ENCODE peak calls at places on chromosomes 13 and 19, in five cellular contexts. One of them, this sample, is unnamed.

GRCh38 chr13:28429685-28430290 is 65.1 kb downstream of the FLT1 start:
- DNase-seq in Peyer's patch: no peak
- DNase-seq in GM23248: peak; percentile 21
- DNase-seq in tibial nerve: no peak
- DNase-seq in A549: no peak
- DNase-seq in this sample: no peak

GRCh38 chr19:7831452-7831851 is 1.4 kb downstream of the EVI5L start:
- DNase-seq in Peyer's patch: no peak
- DNase-seq in GM23248: peak; percentile 69
- DNase-seq in tibial nerve: no peak
- DNase-seq in A549: peak; percentile 73
- DNase-seq in this sample: no peak

GRCh38 chr13:72643339-72643989 is 84.0 kb downstream of the MZT1 start:
- DNase-seq in Peyer's patch: peak; percentile 51
- DNase-seq in GM23248: peak; percentile 68
- DNase-seq in tibial nerve: peak; percentile 68
- DNase-seq in A549: peak; percentile 4
- DNase-seq in this sample: no peak

GRCh38 chr19:33859016-33859415 is 62.3 kb downstream of the KCTD15 start:
- DNase-seq in Peyer's patch: no peak
- DNase-seq in GM23248: no peak
- DNase-seq in tibial nerve: no peak
- DNase-seq in A549: no peak
- DNase-seq in this sample: no peak

GRCh38 chr13:94313321-94313720 is 166.2 kb downstream of the DCT start:
- DNase-seq in Peyer's patch: no peak
- DNase-seq in GM23248: no peak
- DNase-seq in tibial nerve: no peak
- DNase-seq in A549: no peak
- DNase-seq in this sample: no peak

GRCh38 chr13:45441633-45442032 is 23.1 kb upstream of the COG3 start:
- DNase-seq in Peyer's patch: no peak
- DNase-seq in GM23248: peak; percentile 33
- DNase-seq in tibial nerve: no peak
- DNase-seq in A549: no peak
- DNase-seq in this sample: no peak

GRCh38 chr19:11496391-11497163 is 9.1 kb downstream of the ZNF653 start:
- DNase-seq in Peyer's patch: peak; percentile 72
- DNase-seq in GM23248: peak; percentile 91
- DNase-seq in tibial nerve: peak; percentile 57
- DNase-seq in A549: peak; percentile 55
- DNase-seq in this sample: peak; percentile 32

GRCh38 chr19:34082289-34083077 is 89.8 kb upstream of the LSM14A start:
- DNase-seq in Peyer's patch: no peak
- DNase-seq in GM23248: peak; percentile 7
- DNase-seq in tibial nerve: no peak
- DNase-seq in A549: no peak
- DNase-seq in this sample: no peak

GRCh38 chr13:79918620-79919019 is 422.3 kb downstream of the SPRY2 start:
- DNase-seq in Peyer's patch: no peak
- DNase-seq in GM23248: no peak
- DNase-seq in tibial nerve: no peak
- DNase-seq in A549: no peak
- DNase-seq in this sample: no peak

GRCh38 chr13:39767791-39768564 is 112.5 kb downstream of the COG6 start:
- DNase-seq in Peyer's patch: no peak
- DNase-seq in GM23248: no peak
- DNase-seq in tibial nerve: no peak
- DNase-seq in A549: no peak
- DNase-seq in this sample: no peak

GRCh38 chr13:26037302-26037701 is 14.5 kb downstream of the SHISA2 start:
- DNase-seq in Peyer's patch: no peak
- DNase-seq in GM23248: no peak
- DNase-seq in tibial nerve: no peak
- DNase-seq in A549: no peak
- DNase-seq in this sample: no peak

GRCh38 chr13:111239754-111240670 is 80.4 kb upstream of the TEX29 start:
- DNase-seq in Peyer's patch: no peak
- DNase-seq in GM23248: no peak
- DNase-seq in tibial nerve: no peak
- DNase-seq in A549: no peak
- DNase-seq in this sample: no peak

GRCh38 chr13:108086678-108087077 is 128.7 kb downstream of the LIG4 start:
- DNase-seq in Peyer's patch: no peak
- DNase-seq in GM23248: peak; percentile 55
- DNase-seq in tibial nerve: no peak
- DNase-seq in A549: no peak
- DNase-seq in this sample: no peak

GRCh38 chr13:37526710-37527446 is 71.7 kb downstream of the POSTN start:
- DNase-seq in Peyer's patch: no peak
- DNase-seq in GM23248: peak; percentile 93
- DNase-seq in tibial nerve: peak; percentile 8
- DNase-seq in A549: no peak
- DNase-seq in this sample: no peak

GRCh38 chr13:113917523-113918371 is 53.9 kb upstream of the GAS6 start:
- DNase-seq in Peyer's patch: peak; percentile 45
- DNase-seq in GM23248: no peak
- DNase-seq in tibial nerve: no peak
- DNase-seq in A549: no peak
- DNase-seq in this sample: no peak

GRCh38 chr19:18086590-18087138 is at the start of gene IL12RB1:
- DNase-seq in Peyer's patch: no peak
- DNase-seq in GM23248: no peak
- DNase-seq in tibial nerve: no peak
- DNase-seq in A549: no peak
- DNase-seq in this sample: peak; percentile 41

GRCh38 chr13:102729560-102730275 is 34.9 kb upstream of the METTL21C start:
- DNase-seq in Peyer's patch: no peak
- DNase-seq in GM23248: peak; percentile 58
- DNase-seq in tibial nerve: no peak
- DNase-seq in A549: peak; percentile 2
- DNase-seq in this sample: no peak

GRCh38 chr19:37505958-37506386 is 767 bp upstream of the ZNF793 start:
- DNase-seq in Peyer's patch: no peak
- DNase-seq in GM23248: no peak
- DNase-seq in tibial nerve: no peak
- DNase-seq in A549: no peak
- DNase-seq in this sample: no peak

GRCh38 chr19:51196181-51196580 is 28.7 kb upstream of the CD33 start:
- DNase-seq in Peyer's patch: no peak
- DNase-seq in GM23248: no peak
- DNase-seq in tibial nerve: no peak
- DNase-seq in A549: no peak
- DNase-seq in this sample: no peak

GRCh38 chr13:67223024-67223423 is 7.1 kb downstream of the PCDH9 start:
- DNase-seq in Peyer's patch: no peak
- DNase-seq in GM23248: peak; percentile 32
- DNase-seq in tibial nerve: no peak
- DNase-seq in A549: no peak
- DNase-seq in this sample: no peak

GRCh38 chr19:30023330-30023729 is 81.3 kb downstream of the URI1 start:
- DNase-seq in Peyer's patch: no peak
- DNase-seq in GM23248: no peak
- DNase-seq in tibial nerve: no peak
- DNase-seq in A549: no peak
- DNase-seq in this sample: no peak

GRCh38 chr19:18718015-18718526 is 34.6 kb downstream of the CRTC1 start:
- DNase-seq in Peyer's patch: no peak
- DNase-seq in GM23248: no peak
- DNase-seq in tibial nerve: no peak
- DNase-seq in A549: no peak
- DNase-seq in this sample: no peak

GRCh38 chr19:31139871-31140505 is 209.2 kb downstream of the TSHZ3 start:
- DNase-seq in Peyer's patch: no peak
- DNase-seq in GM23248: peak; percentile 92
- DNase-seq in tibial nerve: no peak
- DNase-seq in A549: no peak
- DNase-seq in this sample: no peak

GRCh38 chr13:19862511-19863313 is 737 bp downstream of the ZMYM5 start:
- DNase-seq in Peyer's patch: peak; percentile 71
- DNase-seq in GM23248: peak; percentile 65
- DNase-seq in tibial nerve: peak; percentile 24
- DNase-seq in A549: no peak
- DNase-seq in this sample: no peak

GRCh38 chr13:21130116-21130515 is 46.2 kb downstream of the SKA3 start:
- DNase-seq in Peyer's patch: no peak
- DNase-seq in GM23248: peak; percentile 55
- DNase-seq in tibial nerve: no peak
- DNase-seq in A549: no peak
- DNase-seq in this sample: no peak

GRCh38 chr19:4028334-4029246 is 21.1 kb downstream of the PIAS4 start:
- DNase-seq in Peyer's patch: no peak
- DNase-seq in GM23248: no peak
- DNase-seq in tibial nerve: no peak
- DNase-seq in A549: no peak
- DNase-seq in this sample: no peak

GRCh38 chr19:51422053-51422448 is 4.6 kb upstream of the SIGLEC10 start:
- DNase-seq in Peyer's patch: peak; percentile 90
- DNase-seq in GM23248: peak; percentile 88
- DNase-seq in tibial nerve: peak; percentile 77
- DNase-seq in A549: peak; percentile 80
- DNase-seq in this sample: peak; percentile 65

GRCh38 chr19:16581971-16582343 is 9.7 kb upstream of the SLC35E1 start:
- DNase-seq in Peyer's patch: no peak
- DNase-seq in GM23248: peak; percentile 56
- DNase-seq in tibial nerve: no peak
- DNase-seq in A549: no peak
- DNase-seq in this sample: no peak

GRCh38 chr13:22883262-22883840 is 297.4 kb upstream of the SGCG start:
- DNase-seq in Peyer's patch: no peak
- DNase-seq in GM23248: no peak
- DNase-seq in tibial nerve: no peak
- DNase-seq in A549: no peak
- DNase-seq in this sample: no peak

GRCh38 chr19:41998246-41999020 is 4.4 kb upstream of the ATP1A3 start:
- DNase-seq in Peyer's patch: no peak
- DNase-seq in GM23248: peak; percentile 86
- DNase-seq in tibial nerve: no peak
- DNase-seq in A549: peak; percentile 86
- DNase-seq in this sample: no peak

GRCh38 chr13:72751220-72751619 is 23.5 kb downstream of the BORA start:
- DNase-seq in Peyer's patch: no peak
- DNase-seq in GM23248: no peak
- DNase-seq in tibial nerve: no peak
- DNase-seq in A549: no peak
- DNase-seq in this sample: no peak

GRCh38 chr13:110118106-110118505 is 188.9 kb downstream of the COL4A1 start:
- DNase-seq in Peyer's patch: no peak
- DNase-seq in GM23248: no peak
- DNase-seq in tibial nerve: no peak
- DNase-seq in A549: no peak
- DNase-seq in this sample: no peak

GRCh38 chr19:12723383-12723642 is 419 bp downstream of the TNPO2 start:
- DNase-seq in Peyer's patch: no peak
- DNase-seq in GM23248: peak; percentile 53
- DNase-seq in tibial nerve: no peak
- DNase-seq in A549: no peak
- DNase-seq in this sample: no peak

DNA sequence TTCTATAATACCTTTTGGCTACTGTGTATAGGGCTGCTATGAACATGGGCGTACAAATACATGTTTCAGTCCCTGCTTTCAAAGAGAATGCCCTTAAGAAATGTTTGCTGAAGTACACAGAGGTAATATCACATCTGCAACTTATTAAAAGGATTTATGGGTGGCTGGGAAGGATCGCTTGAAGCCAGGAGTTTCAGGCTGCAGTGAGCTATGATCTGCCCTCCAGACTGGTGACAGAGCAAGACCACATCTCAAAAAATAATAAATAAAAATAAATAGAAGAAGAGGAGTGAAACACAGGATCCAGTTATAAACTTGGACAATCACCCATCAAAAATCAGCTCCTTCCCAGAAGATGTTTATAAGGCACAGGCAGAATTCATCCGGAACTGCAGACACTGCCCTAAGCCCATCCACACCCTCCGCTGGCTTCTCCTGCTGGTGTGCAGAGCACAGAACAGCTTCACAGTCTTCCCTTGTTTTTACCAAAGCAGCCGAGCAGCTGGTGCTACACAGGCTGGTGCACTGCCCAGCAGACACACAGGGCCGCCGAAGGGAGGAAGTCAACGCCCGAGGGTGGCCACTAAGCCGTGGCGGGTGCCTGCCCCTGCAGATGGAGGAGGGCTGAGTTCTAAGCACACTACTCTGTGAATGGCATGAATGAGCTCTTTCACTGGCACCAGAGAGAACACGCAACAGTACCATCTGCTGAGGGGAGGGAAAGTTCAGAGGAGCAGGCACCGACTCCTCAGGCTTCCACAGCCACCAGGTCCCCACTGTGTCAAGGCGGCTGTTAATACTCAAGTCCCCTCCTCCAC is 44.0 kb downstream of the BRD4 start:
- DNase-seq in Peyer's patch: no peak
- DNase-seq in GM23248: peak; percentile 66
- DNase-seq in tibial nerve: no peak
- DNase-seq in A549: no peak
- DNase-seq in this sample: no peak
- H3K4me3 ChIP-seq in Peyer's patch: no peak overlapping the region
- H3K4me3 ChIP-seq in GM23248: no peak overlapping the region
- H3K4me3 ChIP-seq in tibial nerve: no peak overlapping the region
- H3K4me3 ChIP-seq in A549: no peak overlapping the region
- H3K4me3 ChIP-seq in this sample: peak overlapping the region; percentile 27

GRCh38 chr19:1295169-1296012 is 9.7 kb downstream of the EFNA2 start:
- DNase-seq in Peyer's patch: no peak
- DNase-seq in GM23248: peak; percentile 48
- DNase-seq in tibial nerve: no peak
- DNase-seq in A549: no peak
- DNase-seq in this sample: peak; percentile 27
- H3K4me3 ChIP-seq in Peyer's patch: peak overlapping the region; percentile 2
- H3K4me3 ChIP-seq in GM23248: no peak overlapping the region
- H3K4me3 ChIP-seq in tibial nerve: peak overlapping the region; percentile 17
- H3K4me3 ChIP-seq in A549: peak overlapping the region; percentile 40
- H3K4me3 ChIP-seq in this sample: peak overlapping the region; percentile 29

GRCh38 chr19:45816236-45817009 is 1.3 kb upstream of the RSPH6A start:
- DNase-seq in Peyer's patch: no peak
- DNase-seq in GM23248: no peak
- DNase-seq in tibial nerve: no peak
- DNase-seq in A549: no peak
- DNase-seq in this sample: no peak
- H3K4me3 ChIP-seq in Peyer's patch: no peak overlapping the region
- H3K4me3 ChIP-seq in GM23248: no peak overlapping the region
- H3K4me3 ChIP-seq in tibial nerve: no peak overlapping the region
- H3K4me3 ChIP-seq in A549: no peak overlapping the region
- H3K4me3 ChIP-seq in this sample: no peak overlapping the region

GRCh38 chr13:49532593-49532992 is 36.8 kb downstream of the PHF11 start:
- DNase-seq in Peyer's patch: no peak
- DNase-seq in GM23248: no peak
- DNase-seq in tibial nerve: no peak
- DNase-seq in A549: no peak
- DNase-seq in this sample: no peak
- H3K4me3 ChIP-seq in Peyer's patch: no peak overlapping the region
- H3K4me3 ChIP-seq in GM23248: no peak overlapping the region
- H3K4me3 ChIP-seq in tibial nerve: no peak overlapping the region
- H3K4me3 ChIP-seq in A549: no peak overlapping the region
- H3K4me3 ChIP-seq in this sample: no peak overlapping the region